ENCODE peak calls at places on chromosomes 1 and 21, in nine cellular contexts. One of them, this sample, is unnamed.
A peak's percentile ranks its signal among the peaks of the same experiment; 100 is the strongest.

GRCh38 chr1:241465673-241466072 is 53.9 kb downstream of the FH start:
- DNase-seq in fibroblast of lung: no peak
- DNase-seq in A549: no peak
- DNase-seq in H9: no peak
- DNase-seq in PC-9: no peak
- DNase-seq in H1: no peak
- DNase-seq in suprapubic skin: no peak
- DNase-seq in CD8-positive, alpha-beta T cell: no peak
- DNase-seq in ovary: no peak
- DNase-seq in this sample: no peak

GRCh38 chr1:71857862-71858261 is 424.5 kb downstream of the NEGR1 start:
- DNase-seq in ovary: no peak
- DNase-seq in H1: no peak
- DNase-seq in H9: no peak
- DNase-seq in A549: no peak
- DNase-seq in suprapubic skin: no peak
- DNase-seq in CD8-positive, alpha-beta T cell: no peak
- DNase-seq in PC-9: no peak
- DNase-seq in fibroblast of lung: peak; percentile 58
- DNase-seq in this sample: no peak

GRCh38 chr1:35727434-35727825 is 8.7 kb upstream of the C1orf216 start:
- DNase-seq in CD8-positive, alpha-beta T cell: no peak
- DNase-seq in ovary: no peak
- DNase-seq in A549: no peak
- DNase-seq in H1: no peak
- DNase-seq in suprapubic skin: no peak
- DNase-seq in PC-9: no peak
- DNase-seq in fibroblast of lung: no peak
- DNase-seq in H9: no peak
- DNase-seq in this sample: no peak

GRCh38 chr1:116881879-116882520 is 27.7 kb upstream of the PTGFRN start:
- DNase-seq in H9: peak; percentile 78
- DNase-seq in suprapubic skin: peak; percentile 80
- DNase-seq in A549: no peak
- DNase-seq in fibroblast of lung: peak; percentile 83
- DNase-seq in PC-9: peak; percentile 31
- DNase-seq in ovary: no peak
- DNase-seq in CD8-positive, alpha-beta T cell: no peak
- DNase-seq in H1: peak; percentile 54
- DNase-seq in this sample: no peak

GRCh38 chr1:3426956-3427535 is 27.4 kb upstream of the ARHGEF16 start:
- DNase-seq in CD8-positive, alpha-beta T cell: no peak
- DNase-seq in ovary: no peak
- DNase-seq in PC-9: no peak
- DNase-seq in H9: no peak
- DNase-seq in A549: no peak
- DNase-seq in H1: no peak
- DNase-seq in suprapubic skin: no peak
- DNase-seq in fibroblast of lung: no peak
- DNase-seq in this sample: no peak

GRCh38 chr21:45002381-45003204 is 62.8 kb downstream of the SLX9 start:
- DNase-seq in fibroblast of lung: no peak
- DNase-seq in CD8-positive, alpha-beta T cell: no peak
- DNase-seq in ovary: no peak
- DNase-seq in H1: no peak
- DNase-seq in H9: no peak
- DNase-seq in suprapubic skin: peak; percentile 55
- DNase-seq in A549: no peak
- DNase-seq in PC-9: no peak
- DNase-seq in this sample: no peak

GRCh38 chr1:28359592-28360239 is 9.8 kb upstream of the PHACTR4 start:
- DNase-seq in H1: peak; percentile 76
- DNase-seq in H9: peak; percentile 62
- DNase-seq in A549: peak; percentile 48
- DNase-seq in ovary: peak; percentile 75
- DNase-seq in suprapubic skin: peak; percentile 78
- DNase-seq in PC-9: peak; percentile 62
- DNase-seq in CD8-positive, alpha-beta T cell: peak; percentile 78
- DNase-seq in fibroblast of lung: peak; percentile 69
- DNase-seq in this sample: peak; percentile 1

GRCh38 chr21:41366522-41367151 is 4.8 kb downstream of the MX2 start:
- DNase-seq in fibroblast of lung: peak; percentile 68
- DNase-seq in CD8-positive, alpha-beta T cell: peak; percentile 25
- DNase-seq in suprapubic skin: no peak
- DNase-seq in H9: no peak
- DNase-seq in H1: no peak
- DNase-seq in A549: peak; percentile 65
- DNase-seq in ovary: no peak
- DNase-seq in PC-9: peak; percentile 83
- DNase-seq in this sample: no peak

DNA sequence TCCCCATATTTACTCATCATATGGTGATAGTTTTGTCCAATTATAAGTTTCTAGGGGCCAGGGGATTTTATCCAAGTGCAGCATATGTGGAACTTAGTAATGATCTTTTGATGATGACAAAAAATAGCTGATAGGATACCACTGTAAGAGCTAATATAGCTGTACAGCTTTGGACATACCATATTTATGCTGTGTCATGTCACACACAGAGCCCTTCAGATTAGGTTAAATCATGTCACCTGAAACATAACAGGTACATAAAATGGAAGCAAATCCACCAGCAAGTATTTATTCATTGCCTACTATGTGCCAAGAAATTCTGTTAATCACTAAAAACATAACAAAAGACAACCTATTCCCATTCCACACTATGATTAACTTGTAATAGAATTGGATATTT is 82.8 kb upstream of the IPO9 start:
- DNase-seq in fibroblast of lung: no peak
- DNase-seq in A549: no peak
- DNase-seq in CD8-positive, alpha-beta T cell: no peak
- DNase-seq in PC-9: no peak
- DNase-seq in H9: no peak
- DNase-seq in suprapubic skin: no peak
- DNase-seq in H1: no peak
- DNase-seq in ovary: no peak
- DNase-seq in this sample: no peak
- H3K27ac ChIP-seq in fibroblast of lung: no peak overlapping the region
- H3K27ac ChIP-seq in A549: no peak overlapping the region
- H3K27ac ChIP-seq in CD8-positive, alpha-beta T cell: no peak overlapping the region
- H3K27ac ChIP-seq in PC-9: no peak overlapping the region
- H3K27ac ChIP-seq in H9: no peak overlapping the region
- H3K27ac ChIP-seq in suprapubic skin: no peak overlapping the region
- H3K27ac ChIP-seq in H1: no peak overlapping the region
- H3K27ac ChIP-seq in ovary: no peak overlapping the region
- H3K27ac ChIP-seq in this sample: no peak overlapping the region

DNA sequence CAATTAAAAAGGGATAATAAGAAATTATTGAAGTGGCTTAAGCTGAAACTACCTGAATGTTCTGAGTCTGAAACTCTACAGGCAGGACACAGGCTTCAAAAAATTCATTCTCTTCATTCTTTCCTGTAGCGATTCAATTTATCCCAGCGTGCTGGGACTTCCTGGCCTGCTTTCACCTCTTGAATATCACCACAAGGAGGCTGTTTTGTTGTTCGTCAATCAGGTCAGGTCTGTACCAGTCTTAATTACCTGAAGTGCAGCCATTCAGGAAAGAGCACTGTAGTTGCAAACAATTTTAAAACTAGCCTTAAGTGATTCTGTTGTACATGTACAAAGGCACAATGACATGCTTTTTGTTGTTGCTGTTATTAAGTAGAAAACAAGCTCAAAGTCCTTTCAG is 38.4 kb downstream of the FYB2 start:
- DNase-seq in H9: no peak
- DNase-seq in fibroblast of lung: no peak
- DNase-seq in H1: no peak
- DNase-seq in PC-9: no peak
- DNase-seq in suprapubic skin: no peak
- DNase-seq in CD8-positive, alpha-beta T cell: no peak
- DNase-seq in A549: no peak
- DNase-seq in ovary: no peak
- DNase-seq in this sample: no peak
- H3K27ac ChIP-seq in H9: no peak overlapping the region
- H3K27ac ChIP-seq in fibroblast of lung: no peak overlapping the region
- H3K27ac ChIP-seq in H1: no peak overlapping the region
- H3K27ac ChIP-seq in PC-9: no peak overlapping the region
- H3K27ac ChIP-seq in suprapubic skin: no peak overlapping the region
- H3K27ac ChIP-seq in CD8-positive, alpha-beta T cell: no peak overlapping the region
- H3K27ac ChIP-seq in A549: no peak overlapping the region
- H3K27ac ChIP-seq in ovary: no peak overlapping the region
- H3K27ac ChIP-seq in this sample: no peak overlapping the region

DNA sequence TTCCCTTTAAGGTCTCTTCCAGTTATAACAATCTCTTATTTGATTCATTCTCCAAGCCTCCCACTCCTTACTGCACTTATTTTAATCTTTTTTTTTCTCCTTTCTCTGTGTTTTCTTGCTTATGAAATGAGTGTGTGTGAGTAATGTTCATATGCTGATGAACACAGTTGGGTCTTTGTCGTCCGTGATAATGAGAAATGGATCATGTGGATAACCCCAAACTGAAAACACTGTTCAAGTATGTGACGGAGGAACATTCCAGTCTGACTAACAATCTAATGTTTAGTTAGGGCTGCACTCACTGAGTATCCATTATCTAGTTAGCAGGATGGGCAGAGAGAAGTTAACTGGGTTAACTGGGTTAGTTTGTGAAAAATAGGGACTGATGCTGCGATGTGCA is 253.1 kb upstream of the DUSP10 start:
- DNase-seq in PC-9: no peak
- DNase-seq in ovary: no peak
- DNase-seq in A549: no peak
- DNase-seq in fibroblast of lung: peak; percentile 86
- DNase-seq in H1: no peak
- DNase-seq in H9: no peak
- DNase-seq in suprapubic skin: no peak
- DNase-seq in CD8-positive, alpha-beta T cell: no peak
- DNase-seq in this sample: peak; percentile 14
- H3K27ac ChIP-seq in PC-9: no peak overlapping the region
- H3K27ac ChIP-seq in ovary: no peak overlapping the region
- H3K27ac ChIP-seq in A549: no peak overlapping the region
- H3K27ac ChIP-seq in fibroblast of lung: peak overlapping the region; percentile 40
- H3K27ac ChIP-seq in H1: no peak overlapping the region
- H3K27ac ChIP-seq in H9: no peak overlapping the region
- H3K27ac ChIP-seq in suprapubic skin: peak overlapping the region; percentile 32
- H3K27ac ChIP-seq in CD8-positive, alpha-beta T cell: no peak overlapping the region
- H3K27ac ChIP-seq in this sample: peak overlapping the region; percentile 98

GRCh38 chr21:38831526-38832467 is 26.1 kb downstream of the ETS2 start:
- DNase-seq in H9: no peak
- DNase-seq in A549: no peak
- DNase-seq in suprapubic skin: peak; percentile 95
- DNase-seq in CD8-positive, alpha-beta T cell: no peak
- DNase-seq in PC-9: peak; percentile 37
- DNase-seq in fibroblast of lung: peak; percentile 100
- DNase-seq in ovary: no peak
- DNase-seq in H1: no peak
- DNase-seq in this sample: no peak
- H3K27ac ChIP-seq in H9: no peak overlapping the region
- H3K27ac ChIP-seq in A549: peak overlapping the region; percentile 70
- H3K27ac ChIP-seq in suprapubic skin: peak overlapping the region; percentile 74
- H3K27ac ChIP-seq in CD8-positive, alpha-beta T cell: no peak overlapping the region
- H3K27ac ChIP-seq in PC-9: peak overlapping the region; percentile 81
- H3K27ac ChIP-seq in fibroblast of lung: peak overlapping the region; percentile 45
- H3K27ac ChIP-seq in ovary: no peak overlapping the region
- H3K27ac ChIP-seq in H1: no peak overlapping the region
- H3K27ac ChIP-seq in this sample: no peak overlapping the region

GRCh38 chr1:230228234-230228897 is 161.3 kb downstream of the GALNT2 start:
- DNase-seq in ovary: no peak
- DNase-seq in CD8-positive, alpha-beta T cell: no peak
- DNase-seq in suprapubic skin: no peak
- DNase-seq in A549: no peak
- DNase-seq in PC-9: no peak
- DNase-seq in fibroblast of lung: no peak
- DNase-seq in H9: no peak
- DNase-seq in H1: no peak
- DNase-seq in this sample: no peak
- H3K27ac ChIP-seq in ovary: no peak overlapping the region
- H3K27ac ChIP-seq in CD8-positive, alpha-beta T cell: no peak overlapping the region
- H3K27ac ChIP-seq in suprapubic skin: no peak overlapping the region
- H3K27ac ChIP-seq in A549: no peak overlapping the region
- H3K27ac ChIP-seq in PC-9: no peak overlapping the region
- H3K27ac ChIP-seq in fibroblast of lung: no peak overlapping the region
- H3K27ac ChIP-seq in H9: no peak overlapping the region
- H3K27ac ChIP-seq in H1: no peak overlapping the region
- H3K27ac ChIP-seq in this sample: no peak overlapping the region

GRCh38 chr1:183180634-183181056 is 5.4 kb upstream of the LAMC2 start:
- DNase-seq in PC-9: peak; percentile 47
- DNase-seq in H9: no peak
- DNase-seq in A549: peak; percentile 85
- DNase-seq in ovary: no peak
- DNase-seq in CD8-positive, alpha-beta T cell: no peak
- DNase-seq in suprapubic skin: peak; percentile 76
- DNase-seq in fibroblast of lung: peak; percentile 49
- DNase-seq in H1: no peak
- DNase-seq in this sample: no peak
- H3K27ac ChIP-seq in PC-9: peak overlapping the region; percentile 49
- H3K27ac ChIP-seq in H9: no peak overlapping the region
- H3K27ac ChIP-seq in A549: peak overlapping the region; percentile 79
- H3K27ac ChIP-seq in ovary: no peak overlapping the region
- H3K27ac ChIP-seq in CD8-positive, alpha-beta T cell: no peak overlapping the region
- H3K27ac ChIP-seq in suprapubic skin: peak overlapping the region; percentile 72
- H3K27ac ChIP-seq in fibroblast of lung: no peak overlapping the region
- H3K27ac ChIP-seq in H1: no peak overlapping the region
- H3K27ac ChIP-seq in this sample: no peak overlapping the region

DNA sequence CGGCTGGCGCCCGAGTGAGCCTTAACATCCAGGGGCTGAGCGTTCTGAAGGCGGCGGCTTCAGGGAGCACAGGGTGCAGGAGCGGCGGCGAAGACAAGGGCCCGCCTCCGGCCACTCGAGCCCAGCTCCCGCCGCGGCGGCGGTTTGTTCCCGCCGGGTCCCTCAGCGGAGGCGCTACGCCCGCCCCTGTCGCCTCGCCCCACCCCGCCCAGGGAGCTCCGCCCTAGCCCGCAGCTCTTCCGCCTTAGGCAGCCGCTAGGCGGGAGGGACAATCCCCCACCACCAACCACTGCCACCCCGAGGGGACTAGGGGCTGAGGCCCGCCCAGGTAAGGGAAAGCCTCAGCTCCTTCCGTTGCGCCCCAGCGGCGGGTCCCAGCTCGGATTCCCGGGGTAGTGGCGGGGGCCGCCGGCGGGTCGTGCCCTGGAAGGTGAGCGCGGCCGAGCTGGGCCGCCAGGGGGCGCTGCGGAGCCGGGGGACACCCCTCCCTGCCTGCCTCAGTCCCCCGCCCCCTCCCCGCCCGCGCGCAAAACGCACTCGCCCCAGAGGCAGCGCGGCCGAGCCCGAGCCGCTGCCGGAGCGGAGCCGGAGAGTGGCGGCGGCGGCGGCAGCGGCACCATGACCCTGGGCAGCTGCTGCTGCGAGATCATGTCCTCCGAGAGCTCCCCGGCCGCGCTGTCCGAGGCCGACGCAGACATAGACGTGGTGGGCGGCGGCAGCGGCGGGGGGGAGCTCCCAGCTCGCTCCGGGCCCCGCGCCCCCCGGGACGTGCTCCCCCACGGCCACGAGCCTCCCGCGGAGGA is at the start of gene FOXD2:
- DNase-seq in PC-9: peak; percentile 94
- DNase-seq in CD8-positive, alpha-beta T cell: peak; percentile 96
- DNase-seq in ovary: peak; percentile 77
- DNase-seq in H9: peak; percentile 89
- DNase-seq in fibroblast of lung: peak; percentile 63
- DNase-seq in H1: peak; percentile 99
- DNase-seq in A549: peak; percentile 77
- DNase-seq in suprapubic skin: peak; percentile 88
- DNase-seq in this sample: peak; percentile 26
- H3K27ac ChIP-seq in PC-9: peak within 1 kb of the TSS; percentile 56
- H3K27ac ChIP-seq in CD8-positive, alpha-beta T cell: peak within 1 kb of the TSS; percentile 25
- H3K27ac ChIP-seq in ovary: no peak within 1 kb of the TSS
- H3K27ac ChIP-seq in H9: no peak within 1 kb of the TSS
- H3K27ac ChIP-seq in fibroblast of lung: peak within 1 kb of the TSS; percentile 60
- H3K27ac ChIP-seq in H1: no peak within 1 kb of the TSS
- H3K27ac ChIP-seq in A549: peak within 1 kb of the TSS; percentile 95
- H3K27ac ChIP-seq in suprapubic skin: peak within 1 kb of the TSS; percentile 69
- H3K27ac ChIP-seq in this sample: peak within 1 kb of the TSS; percentile 58

GRCh38 chr21:39675595-39675994 is 62.9 kb downstream of the B3GALT5 start:
- DNase-seq in PC-9: no peak
- DNase-seq in CD8-positive, alpha-beta T cell: no peak
- DNase-seq in ovary: no peak
- DNase-seq in H1: no peak
- DNase-seq in A549: no peak
- DNase-seq in fibroblast of lung: no peak
- DNase-seq in H9: peak; percentile 49
- DNase-seq in suprapubic skin: no peak
- DNase-seq in this sample: no peak
- H3K27ac ChIP-seq in PC-9: no peak overlapping the region
- H3K27ac ChIP-seq in CD8-positive, alpha-beta T cell: no peak overlapping the region
- H3K27ac ChIP-seq in ovary: no peak overlapping the region
- H3K27ac ChIP-seq in H1: no peak overlapping the region
- H3K27ac ChIP-seq in A549: peak overlapping the region; percentile 69
- H3K27ac ChIP-seq in fibroblast of lung: no peak overlapping the region
- H3K27ac ChIP-seq in H9: no peak overlapping the region
- H3K27ac ChIP-seq in suprapubic skin: peak overlapping the region; percentile 61
- H3K27ac ChIP-seq in this sample: no peak overlapping the region